ENCODE peak calls at places on chromosome 14, in nine cellular contexts. U is brain microvascular endothelial cell; B is gastrocnemius medialis; N is heart left ventricle; J is ovary; P is right atrium auricular region; D is CD8-positive, alpha-beta T cell; Q is sigmoid colon; Y is Panc1. W is an unnamed sample.

GRCh38 chr14:94501588-94502516 is 7.4 kb downstream of the SERPINA12 start:
- DNase-seq in U (no peak), B (no peak), N (no peak), J (no peak), P (no peak), D (no peak), Q (no peak), Y (no peak), W (no peak)

GRCh38 chr14:95274874-95275273 is 44.8 kb downstream of the CLMN start:
- DNase-seq in U (no peak), B (no peak), N (no peak), J (no peak), P (no peak), D (no peak), Q (no peak), Y (no peak), W (no peak)

GRCh38 chr14:54700717-54701116 is 133.8 kb downstream of the SAMD4A start:
- DNase-seq in U (no peak), B (no peak), N (no peak), J (no peak), P (no peak), D (no peak), Q (no peak), Y (no peak), W (no peak)

GRCh38 chr14:84375235-84375634 is 1154.7 kb upstream of the FLRT2 start:
- DNase-seq in U (no peak), B (no peak), N (no peak), J (no peak), P (no peak), D (no peak), Q (no peak), Y (no peak), W (no peak)

GRCh38 chr14:70121521-70121920 is 67.2 kb downstream of the SLC8A3 start:
- DNase-seq in U (no peak), B (no peak), N (no peak), J (no peak), P (no peak), D (no peak), Q (no peak), Y (no peak), W (no peak)

GRCh38 chr14:97408937-97409860 is 612.0 kb downstream of the VRK1 start:
- DNase-seq in U (no peak), B (no peak), N (no peak), J (no peak), P (no peak), D (no peak), Q (no peak), Y (no peak), W (no peak)

GRCh38 chr14:37985826-37986470 is 221.8 kb upstream of the SSTR1 start:
- DNase-seq in U (peak; percentile 0), B (no peak), N (no peak), J (no peak), P (no peak), D (peak; percentile 24), Q (no peak), Y (no peak), W (no peak)

GRCh38 chr14:95460647-95461478 is 55.6 kb downstream of the SYNE3 start:
- DNase-seq in U (peak; percentile 69), B (no peak), N (no peak), J (peak; percentile 60), P (no peak), D (no peak), Q (peak; percentile 88), Y (no peak), W (peak; percentile 68)

GRCh38 chr14:58082011-58082410 is 70.0 kb downstream of the ARMH4 start:
- DNase-seq in U (peak; percentile 4), B (no peak), N (no peak), J (no peak), P (no peak), D (no peak), Q (no peak), Y (no peak), W (no peak)

GRCh38 chr14:72619071-72619710 is 274.7 kb downstream of the DPF3 start:
- DNase-seq in U (no peak), B (no peak), N (peak; percentile 37), J (no peak), P (no peak), D (no peak), Q (no peak), Y (no peak), W (no peak)

GRCh38 chr14:55913324-55914035 is 204.7 kb upstream of the PELI2 start:
- DNase-seq in U (peak; percentile 66), B (no peak), N (peak; percentile 71), J (no peak), P (peak; percentile 82), D (no peak), Q (no peak), Y (no peak), W (no peak)

GRCh38 chr14:44081146-44081545 is 425.9 kb downstream of the FSCB start:
- DNase-seq in U (no peak), B (no peak), N (no peak), J (no peak), P (no peak), D (no peak), Q (no peak), Y (no peak), W (no peak)
- H3K27ac ChIP-seq in U (no peak overlapping the region), B (no peak overlapping the region), N (no peak overlapping the region), J (no peak overlapping the region), P (no peak overlapping the region), D (no peak overlapping the region), Q (no peak overlapping the region), Y (no peak overlapping the region), W (no peak overlapping the region)

DNA sequence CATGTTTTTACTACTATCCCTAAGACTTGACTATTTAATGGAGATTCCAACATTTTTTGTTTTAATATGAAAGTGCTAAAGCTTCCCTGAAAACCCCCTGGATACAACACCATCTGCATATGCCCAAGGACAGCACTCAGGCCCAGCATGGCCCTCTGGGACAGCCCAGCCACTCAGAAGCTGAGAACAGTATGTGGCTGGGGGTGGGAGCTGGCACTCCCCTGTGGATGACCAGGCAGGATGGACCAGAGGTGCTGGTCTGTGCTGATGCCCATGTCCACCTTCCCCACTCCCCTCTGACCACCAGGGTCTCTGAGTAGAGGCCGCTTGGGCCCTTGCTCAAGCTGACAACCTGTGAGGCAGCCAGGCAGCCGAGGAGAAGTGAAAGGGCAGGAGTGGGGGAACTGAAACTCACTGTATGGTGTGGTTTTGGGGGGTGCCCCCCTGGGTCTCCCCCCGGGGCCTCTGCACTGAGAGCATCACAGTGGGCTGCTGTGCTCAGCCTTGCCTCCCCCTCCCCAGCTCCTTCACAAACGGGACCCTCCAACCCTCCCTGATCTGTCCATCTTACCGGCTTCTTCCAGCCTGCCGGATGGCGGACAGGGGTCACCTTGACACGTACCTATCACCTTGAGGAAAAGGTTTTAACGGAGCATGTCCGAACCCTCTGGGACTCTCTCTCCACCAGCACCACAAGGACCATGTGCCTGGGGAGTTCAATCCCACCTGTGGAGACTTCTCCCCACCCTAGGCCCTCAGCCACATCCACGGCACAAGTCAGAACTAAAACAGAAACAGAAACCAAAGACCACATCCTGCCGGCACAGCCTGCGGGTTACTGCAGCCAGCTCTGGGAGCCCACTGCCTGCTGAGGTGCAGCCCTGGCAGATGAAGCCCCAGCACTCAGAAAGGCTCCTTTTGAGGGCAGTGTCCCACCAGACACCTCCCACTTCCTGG is at the start of gene TMEM229B:
- DNase-seq in U (peak; percentile 5), B (no peak), N (peak; percentile 35), J (peak; percentile 39), P (no peak), D (peak; percentile 65), Q (no peak), Y (no peak), W (no peak)
- H3K27ac ChIP-seq in U (no peak within 1 kb of the TSS), B (peak within 1 kb of the TSS; percentile 60), N (peak within 1 kb of the TSS; percentile 74), J (no peak within 1 kb of the TSS), P (peak within 1 kb of the TSS; percentile 60), D (peak within 1 kb of the TSS; percentile 92), Q (peak within 1 kb of the TSS; percentile 27), Y (peak within 1 kb of the TSS; percentile 21), W (no peak within 1 kb of the TSS)

GRCh38 chr14:60807971-60808370 is 73.4 kb downstream of the MNAT1 start:
- DNase-seq in U (peak; percentile 6), B (no peak), N (no peak), J (no peak), P (no peak), D (no peak), Q (no peak), Y (no peak), W (no peak)

GRCh38 chr14:60803871-60804270 is 69.3 kb downstream of the MNAT1 start:
- DNase-seq in U (no peak), B (no peak), N (no peak), J (no peak), P (no peak), D (no peak), Q (no peak), Y (no peak), W (no peak)

GRCh38 chr14:60812987-60813386 is 78.4 kb downstream of the MNAT1 start:
- DNase-seq in U (no peak), B (no peak), N (no peak), J (no peak), P (no peak), D (no peak), Q (no peak), Y (no peak), W (no peak)

GRCh38 chr14:60805881-60806569 is 71.5 kb downstream of the MNAT1 start:
- DNase-seq in U (peak; percentile 55), B (no peak), N (no peak), J (no peak), P (no peak), D (no peak), Q (no peak), Y (no peak), W (peak; percentile 10)

DNA sequence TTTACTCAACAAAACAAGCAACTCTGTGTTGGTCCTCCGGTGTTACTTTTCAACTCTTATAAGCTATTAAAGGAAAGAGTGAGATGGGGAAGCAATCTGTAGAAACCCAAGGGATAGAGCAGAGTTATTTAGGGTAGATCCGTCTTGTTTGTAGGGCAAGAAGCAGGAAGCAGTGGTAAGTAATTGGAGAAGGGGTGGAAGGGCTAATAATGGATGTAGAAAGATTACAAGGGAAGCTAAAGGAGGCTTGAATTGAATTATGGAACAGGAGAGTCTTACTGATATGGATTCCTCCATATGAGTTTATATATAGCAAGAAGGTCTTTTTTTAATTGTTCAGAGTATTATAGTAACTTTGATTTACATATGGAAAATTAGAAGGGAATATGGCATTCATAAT is 72.7 kb downstream of the MNAT1 start:
- DNase-seq in U (no peak), B (no peak), N (no peak), J (no peak), P (no peak), D (no peak), Q (no peak), Y (no peak), W (no peak)
- H3K27ac ChIP-seq in U (no peak overlapping the region), B (peak overlapping the region; percentile 81), N (no peak overlapping the region), J (no peak overlapping the region), P (no peak overlapping the region), D (no peak overlapping the region), Q (no peak overlapping the region), Y (no peak overlapping the region), W (no peak overlapping the region)

DNA sequence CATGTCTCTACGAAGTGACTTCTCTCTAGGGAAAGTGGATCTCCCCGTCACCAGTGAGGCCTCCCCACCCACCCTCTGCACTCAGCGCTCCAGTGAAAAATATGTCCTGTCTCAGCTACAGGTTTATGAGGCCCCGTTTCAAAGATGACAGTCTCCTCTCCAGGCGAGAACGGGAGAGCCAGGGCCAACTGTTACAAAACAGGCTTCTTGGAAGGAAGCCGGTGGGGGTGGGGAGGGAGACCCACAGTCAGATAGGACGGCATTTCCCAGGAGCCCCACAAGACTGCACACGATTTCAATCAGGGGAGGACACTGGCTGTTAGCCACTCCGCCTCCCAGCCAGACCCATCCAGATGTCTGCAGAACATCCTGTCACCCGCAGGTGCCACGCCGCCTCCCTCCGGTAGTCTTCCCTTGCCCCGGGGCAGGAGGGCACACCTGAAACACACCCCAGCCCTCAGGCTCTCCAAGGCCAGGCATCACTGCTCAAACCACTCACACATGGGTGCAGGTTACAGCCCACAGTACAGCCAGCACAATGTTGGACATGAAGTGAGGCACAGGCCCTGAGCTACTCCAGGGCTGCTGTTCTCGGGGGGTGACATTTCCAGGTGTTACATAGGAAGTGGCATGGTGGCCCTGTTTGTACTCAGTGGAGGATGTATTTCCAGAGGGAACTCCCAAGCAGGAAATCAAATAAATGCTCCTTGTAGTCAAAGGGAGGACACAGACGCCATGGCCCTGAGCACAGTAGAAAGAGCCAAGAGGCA is 138.2 kb downstream of the BCL11B start:
- DNase-seq in U (no peak), B (no peak), N (no peak), J (no peak), P (peak; percentile 58), D (no peak), Q (peak; percentile 73), Y (no peak), W (no peak)
- H3K27ac ChIP-seq in U (no peak overlapping the region), B (no peak overlapping the region), N (no peak overlapping the region), J (no peak overlapping the region), P (no peak overlapping the region), D (no peak overlapping the region), Q (peak overlapping the region; percentile 12), Y (no peak overlapping the region), W (no peak overlapping the region)